ENCODE peak calls at places on chromosome 22, in five cellular contexts. X is epithelial cell of esophagus, C is neural crest cell, H is hepatocyte, Q is tibial artery. Z is an unnamed sample.

GRCh38 chr22:50145741-50146439 is 24.6 kb upstream of the PANX2 start:
- DNase-seq in H (no peak), X (no peak), Q (no peak), C (no peak), Z (no peak)

GRCh38 chr22:19086417-19086816 is 35.8 kb downstream of the DGCR2 start:
- DNase-seq in C (no peak), Q (no peak), X (no peak), H (no peak), Z (no peak)

GRCh38 chr22:40855960-40856512 is 403 bp downstream of the ST13 start:
- DNase-seq in X (peak), Q (peak), H (peak), C (no peak), Z (peak)

GRCh38 chr22:30250039-30250565 is 3.5 kb upstream of the LIF start:
- DNase-seq in C (no peak), Q (no peak), X (no peak), H (no peak), Z (no peak)

GRCh38 chr22:46964773-46965550 is 202.5 kb downstream of the TBC1D22A start:
- DNase-seq in C (no peak), H (no peak), X (no peak), Q (no peak), Z (no peak)

GRCh38 chr22:43260818-43261217 is 73.9 kb upstream of the TTLL12 start:
- DNase-seq in H (no peak), Q (no peak), X (no peak), C (no peak), Z (no peak)

GRCh38 chr22:25448435-25449051 is 115.9 kb upstream of the GRK3 start:
- DNase-seq in H (peak), C (no peak), Q (no peak), X (peak), Z (peak)

GRCh38 chr22:49975543-49976389 is 15.2 kb downstream of the PIM3 start:
- DNase-seq in Q (peak), C (peak), X (no peak), H (no peak), Z (no peak)

GRCh38 chr22:30994960-30995359 is 25.9 kb downstream of the TUG1 start:
- DNase-seq in Q (no peak), H (no peak), C (no peak), X (no peak), Z (peak)

GRCh38 chr22:49812838-49813237 is 14.8 kb downstream of the BRD1 start:
- DNase-seq in C (no peak), X (no peak), H (no peak), Q (no peak), Z (no peak)

GRCh38 chr22:46537946-46538815 is 761 bp upstream of the CELSR1 start:
- DNase-seq in C (peak), X (peak), H (peak), Q (no peak), Z (no peak)

GRCh38 chr22:19179472-19180048 is 1.0 kb upstream of the SLC25A1 start:
- DNase-seq in C (peak), H (peak), X (peak), Q (peak), Z (peak)

GRCh38 chr22:50348058-50348457 is 4.9 kb downstream of the PPP6R2 start:
- DNase-seq in X (no peak), Q (no peak), H (no peak), C (no peak), Z (no peak)

GRCh38 chr22:24594569-24595120 is 1.8 kb upstream of the LRRC75B start:
- DNase-seq in Q (no peak), C (no peak), X (no peak), H (no peak), Z (no peak)

DNA sequence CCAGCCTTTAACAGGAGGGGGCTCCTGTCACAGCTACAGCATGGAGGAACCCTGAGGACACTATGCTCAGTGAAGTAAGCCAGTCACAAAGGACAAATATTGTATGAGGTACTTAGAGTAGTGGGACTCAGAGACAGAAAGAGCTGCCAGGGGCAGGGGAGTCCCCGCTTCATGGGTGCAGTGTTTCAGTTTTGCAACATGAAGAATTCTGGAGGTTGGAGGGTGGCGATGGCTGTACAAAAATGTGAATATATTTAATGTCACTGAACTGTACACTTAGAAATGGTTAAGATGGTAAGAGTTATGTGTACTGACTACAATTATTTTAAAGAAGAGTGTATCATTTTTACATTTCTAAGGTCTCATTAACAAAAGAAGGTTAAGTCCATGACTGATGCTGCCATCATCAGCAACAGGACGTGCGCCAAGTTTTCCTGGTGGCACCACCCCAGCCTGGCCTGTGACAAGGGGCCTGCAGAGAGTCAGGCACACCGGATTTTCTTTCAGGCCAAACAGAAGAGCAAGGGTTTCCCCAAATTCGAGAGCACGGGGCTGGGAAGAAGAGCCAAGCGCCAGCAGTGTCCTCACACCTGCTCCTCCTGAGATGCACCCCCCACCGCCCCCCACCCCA is 22.1 kb downstream of the YPEL1 start:
- DNase-seq in H (no peak), X (peak), Q (no peak), C (no peak), Z (no peak)
- TF ChIP-seq CTCF in H (no peak), X (no peak), Q (no peak), C (no peak), Z (no peak)

DNA sequence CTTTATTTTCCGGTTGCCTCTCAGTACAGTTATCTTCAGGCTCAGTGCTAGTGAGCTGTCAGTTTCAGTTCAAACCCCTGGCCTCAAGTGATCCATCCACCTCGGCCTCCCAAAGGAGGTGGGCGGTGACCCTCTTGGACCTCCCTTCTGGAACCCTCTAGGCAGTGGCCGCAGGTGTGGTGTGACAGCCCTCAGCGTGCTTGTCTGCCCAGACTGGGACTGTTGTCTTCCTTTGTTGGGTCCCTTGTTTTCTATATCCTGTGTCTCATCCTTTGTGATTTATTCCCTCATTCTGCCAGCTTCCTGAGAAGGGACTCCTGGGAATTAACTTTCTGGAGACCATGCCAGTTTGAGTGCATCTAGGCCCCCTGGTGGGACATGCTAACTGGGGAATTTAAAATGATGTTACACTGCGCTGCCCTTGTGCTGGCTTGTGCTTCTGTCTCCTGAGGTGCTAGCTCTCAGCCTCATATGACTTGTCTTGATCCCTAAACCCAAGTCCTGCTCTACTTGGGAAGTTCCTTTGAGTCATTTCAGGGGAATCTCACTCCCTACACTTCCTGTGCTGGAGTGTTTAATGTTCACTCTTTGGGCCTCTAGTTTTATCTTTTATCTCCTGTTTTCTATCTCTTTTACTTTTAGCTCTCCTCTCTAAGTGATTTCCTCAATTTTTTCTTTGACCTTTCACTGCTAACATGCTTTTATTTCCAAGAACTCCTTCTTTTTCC is 19.4 kb downstream of the MED15 start:
- DNase-seq in X (peak), C (no peak), H (peak), Q (no peak), Z (no peak)
- TF ChIP-seq CTCF in X (no peak), C (no peak), H (no peak), Q (no peak), Z (no peak)

GRCh38 chr22:39543095-39543494 is 10.5 kb upstream of the RPS19BP1 start:
- DNase-seq in C (peak), X (peak), H (peak), Q (no peak), Z (peak)
- TF ChIP-seq CTCF in C (peak), X (peak), H (peak), Q (no peak), Z (peak)

GRCh38 chr22:36104435-36104834 is 56.1 kb downstream of the APOL3 start:
- DNase-seq in Q (no peak), H (no peak), X (no peak), C (no peak), Z (no peak)
- TF ChIP-seq CTCF in Q (no peak), H (no peak), X (peak), C (no peak), Z (no peak)

DNA sequence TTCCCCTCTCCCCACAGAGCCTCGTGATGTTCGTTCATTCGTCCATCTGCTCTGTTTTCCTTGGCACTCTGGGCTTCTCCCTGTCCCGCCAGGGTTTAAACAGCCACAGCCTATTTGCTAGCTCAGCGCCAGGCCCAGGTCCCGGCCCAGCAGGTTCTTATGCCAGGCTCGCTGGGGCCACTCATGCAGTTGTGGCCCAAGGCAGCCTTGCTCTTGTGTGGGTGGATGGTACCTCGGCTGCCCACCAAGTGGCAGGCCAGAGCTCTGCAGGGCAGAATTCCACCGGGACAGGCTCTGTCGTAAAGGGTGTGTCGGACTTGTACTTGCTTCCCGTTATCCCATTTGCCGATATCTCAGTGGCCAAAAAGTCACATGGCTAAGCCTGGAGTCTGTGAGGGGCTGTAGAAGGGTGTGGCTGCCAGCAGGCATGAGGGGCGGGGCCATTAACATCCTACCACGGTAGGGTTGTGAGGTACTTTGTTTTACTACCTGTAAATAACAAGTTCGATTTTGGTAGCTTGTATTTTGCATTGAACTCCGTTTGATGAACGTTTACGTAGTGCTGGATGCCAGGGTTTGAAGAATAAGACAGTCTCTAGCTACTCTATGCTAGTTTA is 7.9 kb downstream of the FAM118A start:
- DNase-seq in C (no peak), Q (peak), H (peak), X (peak), Z (no peak)
- TF ChIP-seq CTCF in C (peak), Q (peak), H (peak), X (peak), Z (no peak)

GRCh38 chr22:32132126-32132525 is 27.0 kb downstream of the C22orf42 start:
- DNase-seq in C (no peak), H (no peak), X (no peak), Q (no peak), Z (no peak)
- TF ChIP-seq CTCF in C (no peak), H (no peak), X (no peak), Q (no peak), Z (no peak)

DNA sequence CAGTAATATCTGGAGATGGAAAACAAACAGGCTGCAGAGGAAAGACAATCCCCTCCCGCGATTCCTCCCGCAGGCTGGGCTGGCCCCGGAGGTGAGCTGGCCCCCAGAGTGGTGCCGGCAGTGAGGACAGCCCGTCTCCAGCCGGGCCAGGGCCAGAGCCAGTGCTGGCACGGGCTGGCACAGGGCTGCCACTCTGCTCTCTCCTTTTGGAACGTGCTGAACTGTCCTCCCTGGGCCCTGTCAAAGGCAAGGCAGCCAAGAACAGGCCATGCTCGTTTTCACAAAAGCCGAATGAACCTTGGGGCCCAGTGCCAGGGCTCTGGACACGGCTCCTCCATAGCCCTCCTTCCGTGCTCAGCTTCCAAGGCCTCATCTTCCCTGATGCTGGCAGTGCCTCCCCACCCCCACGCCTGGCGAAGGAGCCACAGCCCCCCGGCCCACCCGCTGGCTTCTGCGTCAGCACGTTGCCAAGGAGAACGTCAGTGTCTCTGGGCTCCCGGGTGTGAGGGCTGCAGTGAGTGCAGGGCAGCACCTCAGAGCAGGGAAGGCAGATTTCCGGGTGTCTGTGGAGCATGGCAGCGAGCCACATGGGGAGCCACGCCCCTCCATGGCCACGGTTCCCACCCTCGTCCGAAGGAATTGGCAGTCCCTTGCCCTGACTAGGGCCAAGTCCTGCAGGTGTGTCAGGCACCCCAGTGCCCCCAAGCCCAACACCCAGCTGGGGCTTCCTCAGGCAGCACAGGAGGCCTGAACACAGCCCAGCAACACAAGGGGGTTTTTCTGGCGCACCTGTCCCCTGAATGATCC is 28.6 kb downstream of the GNAZ start:
- DNase-seq in X (no peak), H (no peak), Q (peak), C (no peak), Z (no peak)
- TF ChIP-seq CTCF in X (no peak), H (no peak), Q (no peak), C (no peak), Z (no peak)

GRCh38 chr22:45469573-45470383 is 32.9 kb upstream of the FBLN1 start:
- DNase-seq in X (peak), Q (no peak), H (no peak), C (no peak), Z (no peak)

GRCh38 chr22:45468872-45469572 is 33.7 kb upstream of the FBLN1 start:
- DNase-seq in Q (peak), H (no peak), X (peak), C (no peak), Z (no peak)

GRCh38 chr22:45473626-45474237 is 29.0 kb upstream of the FBLN1 start:
- DNase-seq in Q (no peak), C (no peak), H (no peak), X (no peak), Z (no peak)

GRCh38 chr22:45472426-45472825 is 30.3 kb upstream of the FBLN1 start:
- DNase-seq in H (no peak), Q (no peak), X (peak), C (no peak), Z (no peak)

GRCh38 chr22:45470871-45471270 is 31.8 kb upstream of the FBLN1 start:
- DNase-seq in H (no peak), C (no peak), X (no peak), Q (no peak), Z (no peak)
- TF ChIP-seq CTCF in H (no peak), C (no peak), X (no peak), Q (no peak), Z (no peak)

Z was measured in OCI-LY7.